ENCODE peak calls at places on chromosomes 4 and X, in eight cellular contexts. D, E, J, P, Z, Q, R and L are unnamed samples.

GRCh38 chrX:41796577-41796976 is 72.6 kb downstream of the GPR82 start:
- DNase-seq in Z (no peak), Q (no peak), R (no peak), E (no peak), D (no peak), P (no peak), J (no peak), L (no peak)

GRCh38 chr4:140296871-140297570 is 76.4 kb upstream of the SCOC start:
- DNase-seq in D (no peak), P (no peak), E (peak; percentile 26), R (peak; percentile 54), J (peak; percentile 62), Z (no peak), Q (no peak), L (no peak)

GRCh38 chrX:97238632-97239031 is 354.9 kb downstream of the RPA4 start:
- DNase-seq in R (no peak), Z (no peak), E (no peak), J (peak; percentile 71), D (no peak), P (no peak), Q (no peak), L (peak; percentile 65)

GRCh38 chrX:137151403-137151802 is 117.6 kb upstream of the GPR101 start:
- DNase-seq in J (no peak), Q (no peak), Z (no peak), P (no peak), R (no peak), E (no peak), D (no peak), L (no peak)

GRCh38 chr4:129926936-129927335 is 831.0 kb downstream of the C4orf33 start:
- DNase-seq in R (no peak), Q (no peak), E (no peak), P (no peak), J (no peak), D (no peak), Z (no peak), L (no peak)

GRCh38 chr4:10100734-10101216 is 15.8 kb downstream of the WDR1 start:
- DNase-seq in E (no peak), Z (no peak), D (no peak), Q (peak; percentile 79), R (no peak), J (no peak), P (peak; percentile 41), L (no peak)

GRCh38 chrX:96752776-96753175 is 68.1 kb downstream of the DIAPH2 start:
- DNase-seq in J (peak; percentile 15), Q (peak; percentile 42), R (no peak), P (no peak), D (no peak), Z (no peak), E (no peak), L (no peak)

GRCh38 chr4:186979966-186980745 is 256.5 kb upstream of the FAT1 start:
- DNase-seq in P (no peak), R (no peak), D (no peak), Z (no peak), J (peak; percentile 58), Q (no peak), E (no peak), L (no peak)

GRCh38 chr4:77104405-77105292 is 28.9 kb upstream of the CCNI start:
- DNase-seq in E (no peak), J (peak; percentile 68), D (peak; percentile 48), Q (peak; percentile 77), R (peak; percentile 73), P (peak; percentile 59), Z (peak; percentile 63), L (peak; percentile 24)

GRCh38 chr4:96097040-96097607 is 257.2 kb downstream of the PDHA2 start:
- DNase-seq in E (no peak), R (peak; percentile 84), Z (no peak), P (no peak), Q (no peak), D (no peak), J (peak; percentile 86), L (peak; percentile 42)

GRCh38 chr4:1171306-1172227 is 816 bp downstream of the SPON2 start:
- DNase-seq in P (no peak), E (no peak), D (no peak), Z (no peak), J (no peak), Q (no peak), R (no peak), L (no peak)

GRCh38 chr4:2417765-2418651 is at the start of gene ZFYVE28:
- DNase-seq in Q (peak; percentile 55), P (no peak), R (peak; percentile 23), J (no peak), Z (no peak), E (peak; percentile 39), D (no peak), L (peak; percentile 48)

GRCh38 chrX:101462892-101463291 is 22.4 kb upstream of the ARMCX4 start:
- DNase-seq in E (no peak), D (no peak), P (no peak), J (peak; percentile 12), R (peak; percentile 16), Z (no peak), Q (no peak), L (peak; percentile 22)

GRCh38 chr4:48196758-48197504 is 62.9 kb upstream of the TXK start:
- DNase-seq in E (no peak), D (no peak), P (no peak), R (no peak), J (no peak), Z (no peak), Q (no peak), L (no peak)

DNA sequence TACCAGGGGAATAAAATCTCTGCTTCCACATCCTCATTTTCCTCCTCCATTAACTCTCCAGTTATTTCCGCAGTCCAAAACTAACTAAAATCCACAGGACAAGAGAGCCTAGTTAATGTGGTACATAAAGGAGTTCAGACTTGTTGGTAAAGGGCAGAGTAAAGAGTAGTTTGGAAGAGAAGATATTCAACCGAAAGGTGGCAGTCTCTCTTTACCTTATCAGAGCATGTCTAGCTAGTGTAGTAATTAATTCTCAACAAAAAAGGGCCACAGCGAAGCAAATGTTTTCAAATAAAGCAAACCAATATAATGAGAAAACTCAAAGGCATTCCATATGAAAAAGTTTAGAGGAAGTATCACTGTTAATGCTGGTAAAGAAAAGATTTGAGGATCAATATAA is 286.5 kb downstream of the GLUD2 start:
- DNase-seq in R (no peak), J (no peak), D (no peak), E (no peak), P (no peak), Z (no peak), Q (no peak), L (no peak)
- TF ChIP-seq CTCF in R (peak; percentile 46), J (no peak), D (no peak), E (no peak), P (no peak), Z (no peak), Q (no peak), L (no peak)

GRCh38 chrX:11881485-11882170 is 123.6 kb downstream of the MSL3 start:
- DNase-seq in Q (no peak), J (no peak), D (no peak), P (no peak), Z (no peak), R (peak; percentile 32), E (no peak), L (no peak)

GRCh38 chrX:11886745-11887144 is 128.7 kb downstream of the MSL3 start:
- DNase-seq in E (no peak), R (peak; percentile 70), D (no peak), Q (no peak), Z (no peak), P (no peak), J (peak; percentile 77), L (peak; percentile 58)

GRCh38 chrX:11888421-11888820 is 130.4 kb downstream of the MSL3 start:
- DNase-seq in D (no peak), E (no peak), Z (no peak), J (no peak), P (no peak), Q (no peak), R (peak; percentile 43), L (no peak)

GRCh38 chrX:11890843-11891514 is 132.9 kb downstream of the MSL3 start:
- DNase-seq in Q (peak; percentile 57), Z (no peak), D (no peak), J (no peak), E (no peak), P (no peak), R (no peak), L (no peak)

GRCh38 chrX:11887175-11887574 is 129.1 kb downstream of the MSL3 start:
- DNase-seq in E (no peak), P (no peak), Z (no peak), R (no peak), Q (no peak), D (no peak), J (no peak), L (no peak)
- H3K4me3 ChIP-seq in E (no peak overlapping the region), P (no peak overlapping the region), Z (no peak overlapping the region), R (no peak overlapping the region), Q (no peak overlapping the region), D (no peak overlapping the region), J (no peak overlapping the region), L (no peak overlapping the region)

GRCh38 chr4:144584428-144584827 is 61.5 kb upstream of the HHIP start:
- DNase-seq in Z (no peak), D (no peak), E (no peak), Q (no peak), P (no peak), J (no peak), R (no peak), L (peak; percentile 18)
- TF ChIP-seq CTCF in Z (no peak), D (no peak), E (no peak), Q (no peak), P (no peak), J (no peak), R (no peak), L (no peak)

DNA sequence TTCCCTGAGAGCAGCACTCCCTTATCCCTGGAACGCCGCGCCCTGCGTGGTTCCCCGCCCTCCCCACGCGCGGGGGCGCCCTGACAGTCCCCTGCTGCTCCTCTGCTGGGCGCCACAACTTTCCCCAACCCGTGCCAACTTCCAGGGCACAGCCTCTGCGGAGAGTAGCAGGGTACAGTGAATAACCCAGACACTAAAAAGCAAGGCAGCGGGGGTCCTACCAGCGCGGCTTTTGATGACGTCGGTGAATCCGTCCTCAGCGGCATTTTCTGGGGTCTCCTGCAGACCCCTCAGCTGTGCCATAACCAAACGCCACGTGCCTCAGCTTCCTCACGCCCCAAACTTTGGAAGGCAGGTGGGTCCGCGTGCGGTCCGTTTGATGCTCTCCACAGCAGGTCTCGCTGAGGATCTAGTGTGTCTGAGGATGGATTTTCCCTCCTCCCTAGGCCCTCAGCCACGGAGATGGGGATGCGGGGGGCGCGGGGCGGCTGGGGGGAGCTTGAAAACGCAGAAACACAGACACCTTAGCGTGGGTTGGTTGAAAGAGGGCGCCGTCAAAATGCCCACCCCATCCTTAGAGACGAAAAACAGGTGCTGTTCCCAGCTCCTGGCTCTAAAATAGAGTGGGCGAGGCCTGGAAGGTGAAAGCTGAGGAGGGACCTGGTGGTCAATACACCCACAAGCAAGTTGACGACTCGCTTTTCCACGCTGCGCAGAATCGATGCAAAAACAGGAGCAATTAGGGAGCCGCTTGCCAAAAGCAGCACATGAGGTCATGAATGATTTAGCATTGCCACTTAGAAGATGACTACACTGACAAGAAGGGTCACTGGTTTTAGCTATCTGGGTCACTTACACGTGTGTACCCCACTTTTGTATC is 405.6 kb downstream of the FAM47A start:
- DNase-seq in E (no peak), Q (peak; percentile 28), P (no peak), J (no peak), Z (no peak), D (no peak), R (no peak), L (no peak)
- H3K4me3 ChIP-seq in E (no peak overlapping the region), Q (peak overlapping the region; percentile 40), P (no peak overlapping the region), J (no peak overlapping the region), Z (peak overlapping the region; percentile 3), D (peak overlapping the region; percentile 71), R (no peak overlapping the region), L (peak overlapping the region; percentile 26)